ENCODE peak calls at places on chromosomes 13 and 19, in five cellular contexts. K is heart left ventricle, D is BE2C, P is heart right ventricle, A is cardiac muscle cell. M is an unnamed sample.

GRCh38 chr19:2100719-2101061 is 4.0 kb downstream of the IZUMO4 start:
- DNase-seq in P (no peak), A (no peak), D (no peak), K (no peak), M (no peak)

GRCh38 chr19:10224337-10224736 is 6.8 kb downstream of the S1PR2 start:
- DNase-seq in A (no peak), D (no peak), P (no peak), K (no peak), M (no peak)

GRCh38 chr13:59570204-59570603 is 593.5 kb downstream of the DIAPH3 start:
- DNase-seq in K (no peak), P (no peak), A (no peak), D (no peak), M (no peak)

GRCh38 chr13:36879218-36879938 is 40.7 kb downstream of the SMAD9 start:
- DNase-seq in P (no peak), K (no peak), D (no peak), A (no peak), M (no peak)

GRCh38 chr19:6095760-6096159 is 14.5 kb downstream of the RFX2 start:
- DNase-seq in P (peak; percentile 51), A (no peak), D (no peak), K (peak; percentile 65), M (no peak)

GRCh38 chr13:30466358-30466714 is 600 bp upstream of the HMGB1 start:
- DNase-seq in A (no peak), D (peak; percentile 18), K (no peak), P (no peak), M (no peak)

GRCh38 chr13:67043901-67044300 is 186.2 kb downstream of the PCDH9 start:
- DNase-seq in A (peak; percentile 75), P (peak; percentile 14), D (no peak), K (no peak), M (no peak)

GRCh38 chr13:80237646-80238045 is 103.3 kb downstream of the SPRY2 start:
- DNase-seq in D (no peak), P (no peak), K (no peak), A (no peak), M (no peak)

GRCh38 chr13:99992912-99993311 is 11.3 kb downstream of the ZIC2 start:
- DNase-seq in K (no peak), P (no peak), A (no peak), D (no peak), M (peak; percentile 51)

GRCh38 chr19:45901432-45901903 is 945 bp downstream of the MYPOP start:
- DNase-seq in D (peak; percentile 54), K (peak; percentile 50), P (no peak), A (peak; percentile 67), M (peak; percentile 17)

GRCh38 chr13:34913040-34913439 is 29.0 kb upstream of the NBEA start:
- DNase-seq in K (no peak), D (no peak), P (peak; percentile 4), A (peak; percentile 27), M (no peak)

GRCh38 chr13:94153586-94153985 is 325.9 kb downstream of the DCT start:
- DNase-seq in K (no peak), D (no peak), A (no peak), P (no peak), M (no peak)

GRCh38 chr19:11447347-11448262 is 12.2 kb downstream of the PRKCSH start:
- DNase-seq in D (no peak), P (no peak), A (no peak), K (no peak), M (no peak)

GRCh38 chr13:44312131-44312530 is 61.5 kb upstream of the SERP2 start:
- DNase-seq in K (no peak), A (no peak), D (no peak), P (no peak), M (no peak)

GRCh38 chr19:48992571-48993174 is 436 bp downstream of the GYS1 start:
- DNase-seq in K (no peak), A (no peak), P (peak; percentile 49), D (no peak), M (no peak)

GRCh38 chr19:27971071-27971470 is 1241.9 kb downstream of the UQCRFS1 start:
- DNase-seq in K (no peak), P (no peak), D (no peak), A (peak; percentile 3), M (no peak)

GRCh38 chr19:8585894-8586750 is 8.9 kb upstream of the MYO1F start:
- DNase-seq in K (peak; percentile 59), D (peak; percentile 66), A (peak; percentile 52), P (no peak), M (no peak)

GRCh38 chr13:48712141-48712540 is 58.4 kb downstream of the CYSLTR2 start:
- DNase-seq in A (no peak), K (no peak), D (no peak), P (no peak), M (no peak)

GRCh38 chr13:48708764-48709163 is 55.0 kb downstream of the CYSLTR2 start:
- DNase-seq in P (no peak), A (no peak), D (no peak), K (no peak), M (no peak)

GRCh38 chr13:48709213-48709612 is 55.5 kb downstream of the CYSLTR2 start:
- DNase-seq in D (no peak), A (no peak), K (no peak), P (no peak), M (peak; percentile 79)

GRCh38 chr13:48707405-48707804 is 53.7 kb downstream of the CYSLTR2 start:
- DNase-seq in K (no peak), D (no peak), A (no peak), P (no peak), M (no peak)

GRCh38 chr13:48710160-48710559 is 56.4 kb downstream of the CYSLTR2 start:
- DNase-seq in D (no peak), K (no peak), A (no peak), P (no peak), M (no peak)
- H3K9me3 ChIP-seq in D (no peaks in the 10 kb centered on the region), K (peaks cover 2% of the 10 kb centered on the region), A (no peaks in the 10 kb centered on the region), P (peaks cover 7% of the 10 kb centered on the region), M (peaks cover 4% of the 10 kb centered on the region)

DNA sequence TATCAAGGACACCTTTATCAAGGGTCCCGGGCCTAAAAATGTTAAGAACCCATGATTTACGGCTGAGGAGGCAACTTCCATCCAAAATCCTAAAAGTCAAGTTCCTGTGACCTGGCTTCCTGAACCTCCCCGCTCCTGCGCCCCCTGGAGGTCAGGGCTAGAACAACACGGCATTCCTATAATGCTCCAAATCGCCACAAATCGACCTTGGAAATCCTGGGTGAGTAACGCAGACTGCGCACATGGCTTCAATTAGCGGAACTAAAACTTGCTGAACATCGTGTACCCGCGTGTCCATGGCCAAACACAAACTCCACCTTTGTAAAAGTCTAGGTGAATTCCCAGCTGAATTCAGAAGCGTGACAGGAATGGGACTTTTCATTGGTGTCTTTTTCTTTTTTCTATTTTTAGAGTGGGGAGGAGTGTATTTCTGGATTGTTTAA is 4.3 kb upstream of the C5AR1 start:
- DNase-seq in K (peak; percentile 64), P (peak; percentile 54), A (peak; percentile 89), D (peak; percentile 74), M (peak; percentile 67)
- H3K4me3 ChIP-seq in K (no peak overlapping the region), P (no peak overlapping the region), A (no peak overlapping the region), D (no peak overlapping the region), M (no peak overlapping the region)

GRCh38 chr19:21383980-21384582 is 12.9 kb upstream of the ZNF493 start:
- DNase-seq in K (no peak), A (no peak), D (no peak), P (no peak), M (no peak)
- H3K9me3 ChIP-seq in K (peaks cover 100% of the 10 kb centered on the region), A (peaks cover 5% of the 10 kb centered on the region), D (no peaks in the 10 kb centered on the region), P (peaks cover 100% of the 10 kb centered on the region), M (peaks cover 47% of the 10 kb centered on the region)

GRCh38 chr13:25469179-25469545 is 97.4 kb downstream of the ATP8A2 start:
- DNase-seq in P (no peak), A (no peak), D (no peak), K (no peak), M (no peak)
- H3K4me3 ChIP-seq in P (no peak overlapping the region), A (peak overlapping the region; percentile 16), D (no peak overlapping the region), K (no peak overlapping the region), M (peak overlapping the region; percentile 36)

DNA sequence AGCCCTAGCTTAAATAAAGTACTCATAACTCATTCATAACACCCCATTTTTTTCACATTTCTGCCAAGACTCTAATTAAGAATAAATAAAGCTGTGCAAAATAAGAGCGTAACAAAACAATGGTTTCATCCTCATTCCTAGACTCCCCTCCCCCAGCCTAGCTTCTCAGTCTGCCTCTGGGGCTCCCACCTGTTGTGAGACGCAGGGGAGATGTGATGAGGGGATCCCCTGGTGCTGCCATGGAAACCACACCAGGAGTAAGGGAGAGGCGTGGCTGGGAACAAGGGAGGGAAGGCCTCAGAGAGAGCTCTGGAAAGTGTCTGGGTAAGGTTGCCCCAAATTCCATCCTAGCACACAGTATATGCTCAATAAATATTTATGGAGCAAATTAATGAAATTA is 93.3 kb upstream of the USP29 start:
- DNase-seq in P (no peak), K (no peak), A (no peak), D (no peak), M (no peak)
- H3K9me3 ChIP-seq in P (no peaks in the 10 kb centered on the region), K (peaks cover 47% of the 10 kb centered on the region), A (no peaks in the 10 kb centered on the region), D (no peaks in the 10 kb centered on the region), M (peaks cover 14% of the 10 kb centered on the region)

GRCh38 chr19:51903192-51903591 is 1.6 kb downstream of the ZNF649 start:
- DNase-seq in D (no peak), P (no peak), A (no peak), K (no peak), M (no peak)

GRCh38 chr19:51901860-51902259 is 3.0 kb downstream of the ZNF649 start:
- DNase-seq in P (no peak), A (no peak), D (no peak), K (no peak), M (no peak)

DNA sequence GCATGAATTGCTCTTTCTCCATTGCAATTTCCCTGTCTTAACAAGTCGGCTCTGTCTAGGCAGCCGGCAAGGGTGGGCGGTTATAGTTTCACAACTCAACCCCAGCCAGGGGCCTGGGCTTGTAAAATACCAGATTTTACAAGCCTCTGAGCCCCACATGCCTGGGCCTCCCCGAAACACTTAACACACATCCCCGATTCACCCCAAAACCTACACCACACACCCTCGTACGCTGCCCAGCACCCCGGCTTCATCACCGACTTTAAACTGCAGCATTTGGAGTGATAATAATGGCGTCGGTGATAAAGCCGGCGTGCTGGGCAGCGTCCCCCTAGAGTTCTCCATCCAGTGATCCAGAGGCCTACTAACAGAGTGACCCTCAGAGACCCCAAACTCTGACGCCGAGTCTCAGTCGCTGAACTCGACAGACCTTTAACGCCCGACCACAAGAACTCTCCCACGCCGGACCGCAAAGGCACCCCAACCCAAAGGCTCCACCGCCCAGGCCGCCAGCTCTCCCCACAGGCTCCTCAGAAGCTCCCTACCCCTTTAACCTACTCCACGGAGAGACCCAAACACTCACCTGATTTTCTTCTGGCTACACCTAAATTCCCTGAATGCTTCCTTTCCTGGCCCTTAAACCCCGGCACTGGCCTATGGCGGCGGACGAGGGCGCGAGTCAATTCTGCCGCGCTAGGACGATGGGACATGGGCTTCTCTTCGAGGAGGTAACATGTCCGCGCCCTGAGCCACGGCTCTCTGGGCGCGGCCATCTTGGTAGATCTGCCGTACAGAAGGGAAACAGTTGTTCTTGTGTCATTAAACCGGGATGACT is at the start of gene ZNF649:
- DNase-seq in D (peak; percentile 83), A (peak; percentile 88), K (peak; percentile 91), P (peak; percentile 87), M (peak; percentile 85)
- H3K4me3 ChIP-seq in D (peak within 1 kb of the TSS; percentile 83), A (peak within 1 kb of the TSS; percentile 86), K (peak within 1 kb of the TSS; percentile 83), P (peak within 1 kb of the TSS; percentile 75), M (peak within 1 kb of the TSS; percentile 84)

GRCh38 chr19:56995298-56995697 is 124.5 kb upstream of the USP29 start:
- DNase-seq in P (no peak), A (no peak), K (no peak), D (no peak), M (no peak)
- H3K9me3 ChIP-seq in P (no peaks in the 10 kb centered on the region), A (no peaks in the 10 kb centered on the region), K (peaks cover 10% of the 10 kb centered on the region), D (no peaks in the 10 kb centered on the region), M (peaks cover 38% of the 10 kb centered on the region)

GRCh38 chr19:50820086-50820485 is 3.5 kb downstream of the KLK1 start:
- DNase-seq in A (no peak), K (no peak), D (no peak), P (no peak), M (no peak)
- H3K4me3 ChIP-seq in A (no peak overlapping the region), K (no peak overlapping the region), D (no peak overlapping the region), P (no peak overlapping the region), M (no peak overlapping the region)

GRCh38 chr19:53328967-53329366 is 4.6 kb upstream of the ZNF845 start:
- DNase-seq in A (peak; percentile 41), K (peak; percentile 79), P (peak; percentile 69), D (peak; percentile 84), M (no peak)
- H3K9me3 ChIP-seq in A (no peaks in the 10 kb centered on the region), K (peaks cover 43% of the 10 kb centered on the region), P (peaks cover 9% of the 10 kb centered on the region), D (no peaks in the 10 kb centered on the region), M (peaks cover 33% of the 10 kb centered on the region)

M was measured in mammary epithelial cell.